ENCODE peak calls at places on chromosomes 1 and 21, in four cellular contexts. U, E, A and F are unnamed samples.
A peak's percentile ranks its signal among the peaks of the same experiment; 100 is the strongest.

GRCh38 chr1:204495078-204495753 is 611 bp upstream of the PIK3C2B start:
- DNase-seq in U (no peak), E (no peak), A (no peak), F (no peak)

GRCh38 chr1:2065699-2066098 is 15.5 kb downstream of the PRKCZ start:
- DNase-seq in U (no peak), E (no peak), A (no peak), F (no peak)

GRCh38 chr1:154434346-154435075 is 29.4 kb downstream of the IL6R start:
- DNase-seq in U (peak; percentile 98), E (no peak), A (no peak), F (no peak)

GRCh38 chr1:223716302-223716862 is 4.0 kb downstream of the CAPN2 start:
- DNase-seq in U (no peak), E (no peak), A (no peak), F (peak; percentile 65)

GRCh38 chr1:24351918-24352637 is 32.9 kb downstream of the GRHL3 start:
- DNase-seq in U (no peak), E (peak; percentile 73), A (no peak), F (no peak)

GRCh38 chr1:72693376-72693775 is 411.0 kb upstream of the NEGR1 start:
- DNase-seq in U (no peak), E (no peak), A (no peak), F (no peak)

GRCh38 chr1:184284900-184285299 is 101.9 kb upstream of the C1orf21 start:
- DNase-seq in U (no peak), E (no peak), A (no peak), F (no peak)

GRCh38 chr1:77744576-77744975 is 15.1 kb downstream of the USP33 start:
- DNase-seq in U (no peak), E (no peak), A (no peak), F (no peak)

DNA sequence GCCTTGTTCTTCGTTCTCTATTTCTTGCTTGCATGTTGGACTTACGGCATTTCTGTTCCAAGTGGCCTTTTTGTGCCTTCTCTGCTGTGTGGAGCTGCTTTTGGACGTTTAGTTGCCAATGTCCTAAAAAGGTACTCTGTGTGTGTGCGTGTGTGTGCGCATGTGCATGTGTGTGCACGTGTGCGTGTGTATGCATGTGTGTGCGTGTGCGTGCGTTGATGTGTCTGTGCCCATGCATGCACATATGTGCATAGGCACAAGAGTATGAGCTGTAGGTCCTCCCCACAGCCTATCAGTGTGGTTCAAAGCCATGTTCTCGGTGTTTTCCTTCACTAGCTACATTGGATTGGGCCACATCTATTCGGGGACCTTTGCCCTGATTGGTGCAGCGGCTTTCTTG is 13.7 kb downstream of the NPPA start:
- DNase-seq in U (no peak), E (no peak), A (no peak), F (no peak)
- TF ChIP-seq CTCF in U (no peak), E (no peak), A (no peak), F (no peak)

GRCh38 chr1:150234647-150235435 is 1.1 kb downstream of the ANP32E start:
- DNase-seq in U (peak; percentile 95), E (peak; percentile 60), A (no peak), F (peak; percentile 78)

GRCh38 chr1:150235436-150235851 is 468 bp downstream of the ANP32E start:
- DNase-seq in U (no peak), E (no peak), A (no peak), F (no peak)

GRCh38 chr1:150236614-150236934 is 662 bp upstream of the ANP32E start:
- DNase-seq in U (no peak), E (no peak), A (no peak), F (no peak)

GRCh38 chr1:150237746-150238145 is 1.8 kb upstream of the ANP32E start:
- DNase-seq in U (peak; percentile 61), E (no peak), A (no peak), F (no peak)

GRCh38 chr1:150235852-150236613 is at the start of gene ANP32E:
- DNase-seq in U (peak; percentile 99), E (peak; percentile 100), A (peak; percentile 98), F (peak; percentile 95)
- TF ChIP-seq CTCF in U (no peak), E (peak; percentile 3), A (no peak), F (no peak)

DNA sequence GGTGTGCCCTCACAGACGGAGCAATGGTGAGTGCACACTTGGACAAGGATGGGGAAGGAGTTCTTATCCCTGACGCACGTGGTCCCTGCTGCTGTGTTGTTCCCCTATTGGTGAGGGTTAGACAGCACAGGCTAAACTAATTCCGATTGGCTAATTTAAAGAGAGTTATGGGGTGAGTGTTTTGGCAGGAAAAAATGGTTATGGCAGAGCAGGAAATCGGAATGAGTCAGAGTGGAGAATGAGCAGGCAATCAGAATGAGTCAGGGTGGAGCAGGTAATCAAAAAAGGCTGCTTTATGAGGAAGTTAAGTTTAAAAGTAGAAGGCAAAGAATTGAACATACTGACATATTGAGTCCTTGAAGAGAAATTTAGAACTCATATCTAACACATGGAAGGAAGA is 100.5 kb downstream of the NGF start:
- DNase-seq in U (no peak), E (peak; percentile 69), A (no peak), F (no peak)
- TF ChIP-seq CTCF in U (no peak), E (no peak), A (no peak), F (no peak)

GRCh38 chr21:19507682-19508260 is 1104.2 kb upstream of the TMPRSS15 start:
- DNase-seq in U (no peak), E (no peak), A (no peak), F (no peak)
- TF ChIP-seq CTCF in U (no peak), E (no peak), A (peak; percentile 28), F (no peak)

GRCh38 chr1:42746436-42747105 is 6.5 kb upstream of the CLDN19 start:
- DNase-seq in U (no peak), E (no peak), A (no peak), F (no peak)

GRCh38 chr1:42745851-42746250 is 5.8 kb upstream of the CLDN19 start:
- DNase-seq in U (no peak), E (no peak), A (no peak), F (no peak)

GRCh38 chr1:42748461-42749410 is 8.7 kb upstream of the CLDN19 start:
- DNase-seq in U (no peak), E (no peak), A (no peak), F (no peak)

GRCh38 chr1:42748021-42748420 is 8.0 kb upstream of the CLDN19 start:
- DNase-seq in U (no peak), E (no peak), A (no peak), F (no peak)

DNA sequence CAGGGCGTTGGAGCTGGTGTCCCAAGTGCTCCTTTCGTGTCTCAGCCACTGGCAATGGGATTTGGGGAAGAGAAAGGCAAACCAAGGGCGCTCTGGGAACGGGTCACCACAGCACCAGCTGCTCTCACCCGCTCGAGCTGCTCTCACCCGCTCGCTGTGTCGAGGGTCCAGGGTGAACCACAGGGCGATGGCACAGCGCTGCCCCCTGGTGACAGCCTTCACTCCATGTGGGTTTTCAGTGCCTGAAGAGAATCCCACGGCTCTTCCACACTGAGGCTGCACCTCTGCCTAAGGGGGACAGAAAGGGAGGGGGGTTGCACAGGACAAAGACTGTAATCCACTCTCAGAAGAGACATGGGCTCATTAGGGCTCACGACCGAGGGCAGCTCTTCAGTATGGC is 7.1 kb upstream of the CLDN19 start:
- DNase-seq in U (no peak), E (no peak), A (no peak), F (no peak)
- TF ChIP-seq CTCF in U (peak; percentile 54), E (peak; percentile 46), A (peak; percentile 87), F (peak; percentile 61)

GRCh38 chr1:25802915-25803314 is 2.9 kb downstream of the SELENON start:
- DNase-seq in U (no peak), E (no peak), A (no peak), F (no peak)
- TF ChIP-seq CTCF in U (no peak), E (no peak), A (no peak), F (no peak)

DNA sequence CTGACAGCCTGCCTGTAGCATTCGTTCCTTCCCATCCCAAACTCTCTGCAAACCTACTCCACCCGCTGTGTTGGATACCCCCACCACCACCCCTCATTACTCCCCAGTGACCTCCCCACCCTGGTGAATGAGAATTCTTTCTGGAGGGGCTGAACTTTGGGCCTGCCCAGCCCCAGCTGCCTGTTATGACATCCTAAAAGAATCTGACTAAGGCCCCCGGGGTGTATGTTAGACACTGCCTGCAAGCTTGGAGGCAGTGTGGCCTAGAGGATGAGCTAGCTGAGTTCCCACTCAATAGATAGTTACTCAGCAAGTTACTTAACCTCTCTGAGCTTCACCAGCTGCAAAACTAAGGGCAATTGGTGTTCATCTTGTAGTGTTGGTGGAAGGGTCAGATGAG is 110.2 kb upstream of the FGGY start:
- DNase-seq in U (no peak), E (peak; percentile 79), A (no peak), F (no peak)
- TF ChIP-seq CTCF in U (no peak), E (no peak), A (no peak), F (no peak)

GRCh38 chr1:55285849-55286248 is 70.7 kb upstream of the USP24 start:
- DNase-seq in U (no peak), E (no peak), A (no peak), F (no peak)
- TF ChIP-seq CTCF in U (no peak), E (no peak), A (no peak), F (no peak)

GRCh38 chr1:58597076-58597475 is 20.0 kb upstream of the TACSTD2 start:
- DNase-seq in U (no peak), E (no peak), A (no peak), F (no peak)
- TF ChIP-seq CTCF in U (no peak), E (no peak), A (no peak), F (no peak)